ENCODE peak calls at places on chromosome 12, in six cellular contexts. W is heart left ventricle, F is endodermal cell, D is ovary, S is trophoblast cell, A is psoas muscle. T is an unnamed sample.

GRCh38 chr12:107525063-107525718 is 160.4 kb upstream of the PWP1 start:
- DNase-seq in D (no peak), W (no peak), S (peak; percentile 26), A (no peak), F (no peak), T (no peak)

GRCh38 chr12:3295225-3295624 is 195.8 kb upstream of the PRMT8 start:
- DNase-seq in F (no peak), W (no peak), D (no peak), A (no peak), S (no peak), T (no peak)

GRCh38 chr12:851343-851742 is 98.2 kb downstream of the RAD52 start:
- DNase-seq in A (no peak), W (no peak), S (no peak), D (no peak), F (no peak), T (no peak)

GRCh38 chr12:132834181-132834711 is 5.6 kb upstream of the GOLGA3 start:
- DNase-seq in A (no peak), D (no peak), W (no peak), F (no peak), S (no peak), T (no peak)

GRCh38 chr12:96343347-96343954 is 56.8 kb downstream of the CDK17 start:
- DNase-seq in W (no peak), D (no peak), S (no peak), A (no peak), F (no peak), T (no peak)

GRCh38 chr12:3990356-3990975 is 117.3 kb upstream of the PARP11 start:
- DNase-seq in A (no peak), F (no peak), D (no peak), W (no peak), S (no peak), T (no peak)

GRCh38 chr12:63079791-63080395 is 71.1 kb downstream of the AVPR1A start:
- DNase-seq in F (no peak), D (no peak), W (no peak), A (no peak), S (no peak), T (no peak)

GRCh38 chr12:116489116-116489515 is 70.1 kb upstream of the MAP1LC3B2 start:
- DNase-seq in W (no peak), A (no peak), S (no peak), F (no peak), D (no peak), T (no peak)

GRCh38 chr12:107131832-107132616 is 38.7 kb upstream of the CRY1 start:
- DNase-seq in W (peak; percentile 18), A (no peak), S (peak; percentile 88), D (no peak), F (peak; percentile 78), T (peak; percentile 38)

GRCh38 chr12:124804011-124804621 is 59.5 kb downstream of the SCARB1 start:
- DNase-seq in S (no peak), D (no peak), F (peak; percentile 84), W (no peak), A (peak; percentile 79), T (no peak)

GRCh38 chr12:106673151-106673550 is 90.3 kb downstream of the RFX4 start:
- DNase-seq in S (no peak), F (peak; percentile 50), D (peak; percentile 27), A (no peak), W (no peak), T (no peak)

GRCh38 chr12:26845984-26846383 is 13.0 kb upstream of the ITPR2 start:
- DNase-seq in S (peak; percentile 99), W (no peak), D (no peak), A (no peak), F (no peak), T (no peak)

GRCh38 chr12:103013741-103014140 is 56.3 kb downstream of the ASCL1 start:
- DNase-seq in F (no peak), D (no peak), A (no peak), W (no peak), S (no peak), T (no peak)
- H3K27ac ChIP-seq in F (peak overlapping the region; percentile 93), D (no peak overlapping the region), A (no peak overlapping the region), W (no peak overlapping the region), S (no peak overlapping the region), T (no peak overlapping the region)

GRCh38 chr12:10067259-10067658 is 31.5 kb downstream of the CLEC1A start:
- DNase-seq in W (no peak), D (no peak), F (no peak), A (no peak), S (no peak), T (no peak)
- H3K27ac ChIP-seq in W (peak overlapping the region; percentile 75), D (no peak overlapping the region), F (no peak overlapping the region), A (peak overlapping the region; percentile 13), S (no peak overlapping the region), T (no peak overlapping the region)

DNA sequence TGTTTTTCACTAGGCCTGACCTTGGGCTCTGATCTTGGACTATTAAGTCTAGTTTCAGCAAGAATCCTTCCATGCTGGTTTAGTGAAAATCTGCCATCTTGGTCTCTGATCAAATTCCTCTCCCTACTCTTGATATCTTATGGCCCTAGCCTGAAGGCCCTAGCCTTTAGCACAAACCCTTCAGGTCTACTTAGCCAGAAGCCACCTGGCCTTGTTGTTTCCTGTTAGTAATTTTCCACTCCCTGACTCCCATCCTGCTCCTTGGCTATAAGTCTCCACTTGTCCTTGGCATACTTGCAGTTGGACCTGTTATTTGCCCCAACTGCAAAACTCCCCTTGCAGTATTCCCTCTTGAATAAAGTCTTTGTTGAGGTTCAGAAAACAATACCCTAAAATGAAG is 241.4 kb downstream of the ADAMTS20 start:
- DNase-seq in D (no peak), W (no peak), A (no peak), S (peak; percentile 53), F (no peak), T (no peak)
- H3K27ac ChIP-seq in D (no peak overlapping the region), W (no peak overlapping the region), A (no peak overlapping the region), S (no peak overlapping the region), F (no peak overlapping the region), T (no peak overlapping the region)

GRCh38 chr12:131827961-131828534 is at the start of gene MMP17:
- DNase-seq in S (peak; percentile 20), W (peak; percentile 46), F (peak; percentile 92), D (peak; percentile 71), A (peak; percentile 79), T (peak; percentile 26)
- H3K27ac ChIP-seq in S (no peak within 1 kb of the TSS), W (peak within 1 kb of the TSS; percentile 7), F (no peak within 1 kb of the TSS), D (peak within 1 kb of the TSS; percentile 62), A (no peak within 1 kb of the TSS), T (no peak within 1 kb of the TSS)

DNA sequence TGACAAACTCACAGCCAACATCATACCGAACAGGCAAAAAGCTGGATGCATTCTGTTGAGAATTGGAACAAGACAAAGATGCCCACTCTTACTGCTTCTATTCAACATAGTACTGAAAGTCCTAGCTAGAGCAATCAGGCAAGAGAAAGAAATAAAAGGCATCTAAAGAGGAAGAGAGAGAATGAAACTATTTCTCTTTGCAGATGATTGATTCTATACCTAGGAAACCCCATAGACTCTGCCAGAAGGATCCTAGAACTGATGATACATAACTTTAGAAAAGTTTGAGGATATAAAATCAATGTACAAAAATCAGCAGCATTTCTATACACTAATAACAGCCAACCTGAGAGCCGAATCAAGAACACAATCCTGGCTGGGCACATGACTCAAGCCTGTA is 6.1 kb upstream of the ANO6 start:
- DNase-seq in W (no peak), D (no peak), S (no peak), F (no peak), A (no peak), T (no peak)
- H3K27ac ChIP-seq in W (no peak overlapping the region), D (no peak overlapping the region), S (no peak overlapping the region), F (no peak overlapping the region), A (no peak overlapping the region), T (no peak overlapping the region)

DNA sequence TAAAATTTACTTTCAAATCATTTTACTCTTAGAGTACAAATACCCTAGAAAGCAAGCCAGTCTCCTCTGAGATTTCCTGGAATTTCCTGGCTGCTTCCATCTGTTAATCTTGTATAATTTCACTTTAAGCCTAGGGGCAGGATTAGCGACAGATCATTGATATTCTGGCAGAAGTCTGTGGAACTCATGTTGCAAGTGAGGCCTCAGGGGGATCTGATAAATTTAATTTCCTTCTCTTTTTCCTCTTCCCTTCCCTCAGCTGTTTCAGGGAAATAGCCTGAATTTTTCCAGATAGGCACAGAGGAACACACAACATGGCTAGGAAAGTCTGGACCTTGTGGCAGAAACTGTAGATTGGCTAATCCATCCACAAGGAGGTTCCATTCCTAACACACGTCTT is 5.9 kb upstream of the KRT6A start:
- DNase-seq in F (no peak), A (no peak), S (peak; percentile 91), W (no peak), D (no peak), T (no peak)
- H3K27ac ChIP-seq in F (no peak overlapping the region), A (no peak overlapping the region), S (no peak overlapping the region), W (no peak overlapping the region), D (no peak overlapping the region), T (no peak overlapping the region)

GRCh38 chr12:113855998-113856397 is 110.1 kb downstream of the RBM19 start:
- DNase-seq in F (no peak), A (no peak), D (no peak), W (peak; percentile 38), S (no peak), T (no peak)
- H3K27ac ChIP-seq in F (no peak overlapping the region), A (no peak overlapping the region), D (no peak overlapping the region), W (no peak overlapping the region), S (no peak overlapping the region), T (no peak overlapping the region)